ENCODE peak calls at places on chromosomes 16 and 17, in nine cellular contexts. G is HT1080; K is HTR-8/SVneo; F is tibial artery; Q is D721Med; I is stimulated activated CD4-positive, alpha-beta T cell treated with anti-CD3 and anti-CD28 coated beads, Interleukin-4, amount 100 ng/mL, for 24 hours; C is cardiac fibroblast; S is A549; U is CD8-positive, alpha-beta T cell. W is an unnamed sample.

GRCh38 chr17:3685174-3685812 is 10.7 kb downstream of the P2RX5 start:
- DNase-seq in G (no peak), K (no peak), F (no peak), Q (peak), I (no peak), C (no peak), S (no peak), U (no peak), W (no peak)

GRCh38 chr16:813204-813915 is 12.8 kb upstream of the GNG13 start:
- DNase-seq in G (no peak), K (peak), F (no peak), Q (no peak), I (peak), C (peak), S (no peak), U (peak), W (no peak)

GRCh38 chr17:79938696-79939435 is 96.8 kb downstream of the TBC1D16 start:
- DNase-seq in G (no peak), K (no peak), F (no peak), Q (no peak), I (no peak), C (no peak), S (no peak), U (no peak), W (no peak)

GRCh38 chr17:44350733-44351226 is 5.7 kb downstream of the GRN start:
- DNase-seq in G (peak), K (peak), F (no peak), Q (peak), I (peak), C (peak), S (peak), U (peak), W (no peak)

GRCh38 chr16:75632857-75633256 is 9.8 kb upstream of the ADAT1 start:
- DNase-seq in G (no peak), K (no peak), F (no peak), Q (no peak), I (no peak), C (no peak), S (no peak), U (no peak), W (no peak)

GRCh38 chr16:11792404-11793260 is 4.4 kb downstream of the ZC3H7A start:
- DNase-seq in G (no peak), K (no peak), F (no peak), Q (peak), I (no peak), C (no peak), S (no peak), U (no peak), W (no peak)

GRCh38 chr16:77993111-77993571 is 29.2 kb upstream of the CLEC3A start:
- DNase-seq in G (peak), K (no peak), F (no peak), Q (no peak), I (no peak), C (peak), S (no peak), U (no peak), W (no peak)

GRCh38 chr16:57277586-57277985 is 6.9 kb downstream of the PLLP start:
- DNase-seq in G (peak), K (peak), F (no peak), Q (no peak), I (peak), C (peak), S (peak), U (peak), W (peak)

GRCh38 chr16:81486555-81487061 is 42.0 kb downstream of the CMIP start:
- DNase-seq in G (no peak), K (no peak), F (peak), Q (no peak), I (no peak), C (peak), S (no peak), U (no peak), W (no peak)

GRCh38 chr17:65670667-65671371 is 109.4 kb upstream of the AXIN2 start:
- DNase-seq in G (no peak), K (no peak), F (no peak), Q (no peak), I (no peak), C (no peak), S (no peak), U (no peak), W (no peak)

GRCh38 chr17:35731239-35731931 is at the start of gene RASL10B:
- DNase-seq in G (peak), K (peak), F (no peak), Q (peak), I (peak), C (peak), S (no peak), U (peak), W (peak)

GRCh38 chr17:10316986-10317834 is 55.6 kb downstream of the MYH13 start:
- DNase-seq in G (peak), K (peak), F (peak), Q (no peak), I (peak), C (peak), S (peak), U (no peak), W (peak)

GRCh38 chr17:42188749-42189650 is 3.7 kb upstream of the HCRT start:
- DNase-seq in G (no peak), K (no peak), F (peak), Q (no peak), I (no peak), C (no peak), S (no peak), U (no peak), W (no peak)

GRCh38 chr17:70060415-70060814 is 14.6 kb upstream of the KCNJ16 start:
- DNase-seq in G (no peak), K (no peak), F (no peak), Q (no peak), I (no peak), C (no peak), S (no peak), U (no peak), W (no peak)

GRCh38 chr17:28881533-28882056 is 15.9 kb downstream of the FLOT2 start:
- DNase-seq in G (no peak), K (no peak), F (no peak), Q (no peak), I (no peak), C (no peak), S (no peak), U (no peak), W (no peak)

GRCh38 chr17:79670537-79671386 is 59.9 kb upstream of the RBFOX3 start:
- DNase-seq in G (no peak), K (no peak), F (no peak), Q (no peak), I (no peak), C (no peak), S (no peak), U (no peak), W (no peak)

GRCh38 chr16:74146643-74147042 is 150.0 kb upstream of the PSMD7 start:
- DNase-seq in G (no peak), K (no peak), F (no peak), Q (no peak), I (no peak), C (no peak), S (no peak), U (no peak), W (no peak)